ENCODE peak calls at places on chromosomes 3 and 15, in six cellular contexts. H is psoas muscle, P is A549, E is Caco-2, I is transverse colon, F is WTC11. B is an unnamed sample.

GRCh38 chr3:87997966-87998365 is 60.8 kb downstream of the CGGBP1 start:
- DNase-seq in H (no peak), P (no peak), E (no peak), I (no peak), F (no peak), B (no peak)

GRCh38 chr3:194067949-194068362 is 68.0 kb upstream of the HES1 start:
- DNase-seq in H (no peak), P (no peak), E (no peak), I (no peak), F (no peak), B (no peak)

GRCh38 chr15:25770618-25771369 is 92.3 kb downstream of the ATP10A start:
- DNase-seq in H (no peak), P (no peak), E (peak), I (no peak), F (no peak), B (no peak)

GRCh38 chr15:65092046-65092770 is 15.7 kb downstream of the KBTBD13 start:
- DNase-seq in H (no peak), P (no peak), E (no peak), I (no peak), F (no peak), B (no peak)

GRCh38 chr3:114686624-114687023 is 392.8 kb downstream of the TIGIT start:
- DNase-seq in H (no peak), P (no peak), E (no peak), I (no peak), F (no peak), B (no peak)

GRCh38 chr3:44068753-44069152 is 172.9 kb upstream of the TOPAZ1 start:
- DNase-seq in H (no peak), P (no peak), E (no peak), I (no peak), F (no peak), B (no peak)

GRCh38 chr3:184486614-184487013 is 75.0 kb upstream of the EPHB3 start:
- DNase-seq in H (no peak), P (no peak), E (no peak), I (no peak), F (no peak), B (no peak)

GRCh38 chr3:82581350-82581749 is 819.9 kb upstream of the GBE1 start:
- DNase-seq in H (no peak), P (no peak), E (no peak), I (no peak), F (no peak), B (no peak)

GRCh38 chr3:46535746-46536145 is 30.4 kb downstream of the LRRC2 start:
- DNase-seq in H (no peak), P (no peak), E (no peak), I (no peak), F (no peak), B (no peak)

GRCh38 chr3:19013879-19014278 is 134.4 kb upstream of the KCNH8 start:
- DNase-seq in H (no peak), P (no peak), E (peak), I (no peak), F (peak), B (peak)

GRCh38 chr15:36370735-36371115 is 208.7 kb upstream of the CDIN1 start:
- DNase-seq in H (no peak), P (no peak), E (no peak), I (no peak), F (no peak), B (no peak)

GRCh38 chr3:65026151-65026550 is 338.4 kb upstream of the ADAMTS9 start:
- DNase-seq in H (no peak), P (no peak), E (no peak), I (no peak), F (no peak), B (no peak)

GRCh38 chr3:65027335-65027734 is 339.5 kb upstream of the ADAMTS9 start:
- DNase-seq in H (no peak), P (no peak), E (no peak), I (no peak), F (no peak), B (no peak)

GRCh38 chr3:65020780-65021179 is 333.0 kb upstream of the ADAMTS9 start:
- DNase-seq in H (no peak), P (no peak), E (no peak), I (no peak), F (no peak), B (no peak)

GRCh38 chr3:65028024-65028423 is 340.2 kb upstream of the ADAMTS9 start:
- DNase-seq in H (no peak), P (no peak), E (no peak), I (no peak), F (no peak), B (no peak)

GRCh38 chr3:65024148-65024547 is 336.3 kb upstream of the ADAMTS9 start:
- DNase-seq in H (no peak), P (no peak), E (no peak), I (no peak), F (peak), B (no peak)
- TF ChIP-seq CTCF in H (no peak), P (no peak), E (no peak), I (no peak), F (no peak), B (no peak)

GRCh38 chr3:189496375-189497138 is 134.6 kb upstream of the TP63 start:
- DNase-seq in H (no peak), P (no peak), E (no peak), I (no peak), F (no peak), B (no peak)
- TF ChIP-seq CTCF in H (no peak), P (no peak), E (no peak), I (no peak), F (no peak), B (no peak)

GRCh38 chr15:94229591-94230365 is 1.6 kb upstream of the MCTP2 start:
- DNase-seq in H (no peak), P (no peak), E (no peak), I (no peak), F (no peak), B (no peak)

GRCh38 chr15:94230436-94230885 is 900 bp upstream of the MCTP2 start:
- DNase-seq in H (no peak), P (no peak), E (no peak), I (no peak), F (no peak), B (no peak)

GRCh38 chr15:94230886-94231727 is at the start of gene MCTP2:
- DNase-seq in H (peak), P (no peak), E (peak), I (peak), F (peak), B (peak)

GRCh38 chr15:94232107-94232506 is 746 bp downstream of the MCTP2 start:
- DNase-seq in H (no peak), P (no peak), E (no peak), I (no peak), F (no peak), B (no peak)

GRCh38 chr15:94231728-94232086 is 346 bp downstream of the MCTP2 start:
- DNase-seq in H (no peak), P (no peak), E (peak), I (peak), F (no peak), B (no peak)
- TF ChIP-seq CTCF in H (no peak), P (no peak), E (no peak), I (no peak), F (no peak), B (no peak)

GRCh38 chr3:133041524-133041829 is 3.3 kb downstream of the TMEM108 start:
- DNase-seq in H (no peak), P (no peak), E (no peak), I (no peak), F (no peak), B (no peak)
- TF ChIP-seq CTCF in H (no peak), P (no peak), E (no peak), I (no peak), F (no peak), B (no peak)

GRCh38 chr3:156131799-156132198 is 11.4 kb downstream of the KCNAB1 start:
- DNase-seq in H (no peak), P (no peak), E (no peak), I (no peak), F (no peak), B (no peak)

GRCh38 chr3:156132313-156132712 is 11.9 kb downstream of the KCNAB1 start:
- DNase-seq in H (no peak), P (no peak), E (no peak), I (no peak), F (no peak), B (no peak)

GRCh38 chr3:156131241-156131640 is 10.9 kb downstream of the KCNAB1 start:
- DNase-seq in H (no peak), P (no peak), E (no peak), I (no peak), F (no peak), B (no peak)

GRCh38 chr3:156140196-156140595 is 19.8 kb downstream of the KCNAB1 start:
- DNase-seq in H (no peak), P (no peak), E (no peak), I (no peak), F (no peak), B (no peak)

DNA sequence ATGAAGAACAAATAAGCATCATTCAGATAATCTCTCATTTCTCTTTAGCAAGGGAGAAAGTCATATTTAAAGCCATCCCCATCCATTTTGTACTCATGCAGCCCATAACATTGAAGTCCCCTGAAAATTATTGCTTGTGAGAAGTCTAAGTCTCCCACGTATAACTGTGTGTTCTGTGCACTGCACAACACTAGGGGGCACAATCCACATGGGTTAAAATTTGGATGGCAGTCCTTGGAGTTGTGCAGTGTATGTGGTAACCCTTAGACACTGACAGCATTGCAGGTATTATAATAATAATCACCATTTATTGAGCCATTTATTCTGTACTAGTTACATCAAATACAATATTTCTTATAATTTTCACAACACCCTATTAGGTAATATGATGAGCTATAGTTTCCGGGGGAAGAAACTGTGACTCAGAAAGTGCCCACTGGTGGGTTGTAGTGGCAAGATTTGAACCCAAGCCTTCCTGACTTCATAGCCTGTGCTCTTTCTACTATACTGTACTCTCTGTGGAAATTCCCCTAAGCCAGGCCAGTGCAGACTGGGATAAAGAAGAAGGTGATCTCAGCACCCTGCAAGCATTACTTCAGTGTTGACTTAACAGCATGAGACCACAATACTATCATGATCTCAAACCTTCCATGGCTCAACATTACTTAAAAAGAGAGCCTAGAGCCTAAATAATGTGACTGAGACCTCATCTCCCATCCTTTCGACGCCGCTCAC is 15.7 kb downstream of the KCNAB1 start:
- DNase-seq in H (no peak), P (no peak), E (no peak), I (no peak), F (peak), B (peak)
- TF ChIP-seq CTCF in H (no peak), P (peak), E (peak), I (no peak), F (peak), B (peak)

GRCh38 chr15:91294795-91295194 is 194.7 kb downstream of the SV2B start:
- DNase-seq in H (no peak), P (no peak), E (no peak), I (no peak), F (no peak), B (no peak)

GRCh38 chr15:91291673-91292072 is 191.6 kb downstream of the SV2B start:
- DNase-seq in H (no peak), P (no peak), E (no peak), I (no peak), F (peak), B (no peak)

GRCh38 chr15:91290553-91290952 is 190.5 kb downstream of the SV2B start:
- DNase-seq in H (no peak), P (no peak), E (no peak), I (no peak), F (no peak), B (no peak)

GRCh38 chr15:91289324-91289723 is 189.3 kb downstream of the SV2B start:
- DNase-seq in H (no peak), P (no peak), E (no peak), I (no peak), F (peak), B (peak)
- TF ChIP-seq CTCF in H (no peak), P (no peak), E (no peak), I (no peak), F (no peak), B (no peak)

B was measured in Calu3.